ENCODE peak calls at places on chromosomes 6 and 20, in seven cellular contexts. O, K, T, M, R, A and W are unnamed samples.

GRCh38 chr6:109455161-109455501 is 441 bp downstream of the MICAL1 start:
- DNase-seq in O (no peak), K (no peak), T (peak), M (peak), R (no peak), A (peak), W (peak)

GRCh38 chr20:60249436-60249835 is 291.2 kb downstream of the CDH26 start:
- DNase-seq in O (no peak), K (no peak), T (no peak), M (no peak), R (peak), A (no peak), W (no peak)

GRCh38 chr6:7891098-7891872 is 19.3 kb downstream of the TXNDC5 start:
- DNase-seq in O (no peak), K (no peak), T (no peak), M (no peak), R (no peak), A (no peak), W (no peak)

GRCh38 chr6:63440594-63440993 is 120.8 kb upstream of the LGSN start:
- DNase-seq in O (no peak), K (no peak), T (no peak), M (no peak), R (no peak), A (no peak), W (no peak)

GRCh38 chr20:24653306-24653705 is 183.9 kb downstream of the SYNDIG1 start:
- DNase-seq in O (no peak), K (no peak), T (no peak), M (no peak), R (peak), A (no peak), W (no peak)

GRCh38 chr20:17756529-17756928 is 56.8 kb downstream of the BANF2 start:
- DNase-seq in O (no peak), K (no peak), T (no peak), M (no peak), R (no peak), A (no peak), W (no peak)

GRCh38 chr20:23344336-23344735 is 6.3 kb upstream of the NXT1 start:
- DNase-seq in O (no peak), K (no peak), T (no peak), M (no peak), R (no peak), A (no peak), W (no peak)

GRCh38 chr20:51529027-51529749 is 13.3 kb downstream of the NFATC2 start:
- DNase-seq in O (no peak), K (no peak), T (no peak), M (no peak), R (peak), A (no peak), W (no peak)

GRCh38 chr6:156727715-156728385 is 49.3 kb upstream of the ARID1B start:
- DNase-seq in O (no peak), K (no peak), T (no peak), M (no peak), R (no peak), A (no peak), W (no peak)

GRCh38 chr6:131281471-131282270 is 146.4 kb downstream of the AKAP7 start:
- DNase-seq in O (peak), K (no peak), T (peak), M (peak), R (no peak), A (peak), W (peak)

GRCh38 chr6:116111552-116112528 is 11.2 kb downstream of the NT5DC1 start:
- DNase-seq in O (no peak), K (peak), T (no peak), M (no peak), R (peak), A (peak), W (no peak)

GRCh38 chr6:164929155-164929977 is 380.0 kb downstream of the C6orf118 start:
- DNase-seq in O (no peak), K (no peak), T (no peak), M (no peak), R (no peak), A (no peak), W (no peak)

GRCh38 chr20:62203378-62204030 is 16.6 kb downstream of the HRH3 start:
- DNase-seq in O (no peak), K (no peak), T (no peak), M (no peak), R (peak), A (no peak), W (no peak)

GRCh38 chr6:158758941-158759479 is 60.2 kb downstream of the EZR start:
- DNase-seq in O (no peak), K (no peak), T (no peak), M (no peak), R (no peak), A (no peak), W (no peak)

GRCh38 chr6:21900730-21901129 is 307.2 kb downstream of the SOX4 start:
- DNase-seq in O (no peak), K (no peak), T (no peak), M (no peak), R (peak), A (no peak), W (no peak)

GRCh38 chr6:52365871-52366540 is 4.1 kb downstream of the PAQR8 start:
- DNase-seq in O (no peak), K (no peak), T (no peak), M (no peak), R (peak), A (no peak), W (no peak)

GRCh38 chr20:46200582-46201570 is 82.8 kb downstream of the CD40 start:
- DNase-seq in O (no peak), K (no peak), T (no peak), M (no peak), R (no peak), A (peak), W (no peak)

GRCh38 chr20:62914970-62915457 is 11.3 kb downstream of the DIDO1 start:
- DNase-seq in O (no peak), K (peak), T (no peak), M (no peak), R (peak), A (peak), W (no peak)

GRCh38 chr20:62085206-62085605 is 19.5 kb upstream of the TAF4 start:
- DNase-seq in O (no peak), K (no peak), T (no peak), M (no peak), R (no peak), A (no peak), W (no peak)

GRCh38 chr20:2867081-2867860 is 6.0 kb upstream of the PTPRA start:
- DNase-seq in O (no peak), K (no peak), T (no peak), M (no peak), R (no peak), A (no peak), W (no peak)

GRCh38 chr6:53192590-53193232 is 44.1 kb upstream of the GCM1 start:
- DNase-seq in O (no peak), K (peak), T (no peak), M (no peak), R (peak), A (peak), W (no peak)

GRCh38 chr6:5851261-5851757 is 155.4 kb downstream of the NRN1 start:
- DNase-seq in O (peak), K (peak), T (peak), M (peak), R (peak), A (peak), W (peak)

GRCh38 chr6:44059359-44060342 is 67.6 kb downstream of the MRPL14 start:
- DNase-seq in O (no peak), K (no peak), T (no peak), M (no peak), R (peak), A (no peak), W (no peak)

GRCh38 chr20:15609956-15610355 is 963.3 kb downstream of the KIF16B start:
- DNase-seq in O (no peak), K (no peak), T (no peak), M (no peak), R (no peak), A (no peak), W (no peak)

GRCh38 chr20:15862178-15862577 is 711.1 kb downstream of the KIF16B start:
- DNase-seq in O (no peak), K (peak), T (no peak), M (no peak), R (no peak), A (no peak), W (no peak)

GRCh38 chr6:112396221-112396620 is 49.1 kb downstream of the RFPL4B start:
- DNase-seq in O (no peak), K (peak), T (no peak), M (no peak), R (peak), A (no peak), W (no peak)

GRCh38 chr6:38445912-38446311 is 193.8 kb downstream of the BTBD9 start:
- DNase-seq in O (no peak), K (no peak), T (no peak), M (no peak), R (no peak), A (no peak), W (no peak)

GRCh38 chr6:20014508-20014907 is 177.3 kb downstream of the ID4 start:
- DNase-seq in O (no peak), K (no peak), T (no peak), M (no peak), R (no peak), A (no peak), W (no peak)

GRCh38 chr6:712805-713204 is 19.9 kb upstream of the EXOC2 start:
- DNase-seq in O (no peak), K (no peak), T (no peak), M (no peak), R (no peak), A (no peak), W (no peak)

GRCh38 chr20:63138855-63139341 is 77.0 kb downstream of the YTHDF1 start:
- DNase-seq in O (no peak), K (no peak), T (no peak), M (no peak), R (no peak), A (no peak), W (no peak)

GRCh38 chr20:35263609-35264223 is 14.2 kb downstream of the MMP24OS start:
- DNase-seq in O (no peak), K (no peak), T (no peak), M (no peak), R (no peak), A (no peak), W (no peak)

GRCh38 chr6:155660243-155660977 is 204.8 kb upstream of the NOX3 start:
- DNase-seq in O (no peak), K (no peak), T (no peak), M (no peak), R (no peak), A (no peak), W (no peak)

GRCh38 chr20:62476074-62476838 is 461 bp upstream of the GATA5 start:
- DNase-seq in O (no peak), K (no peak), T (no peak), M (no peak), R (no peak), A (no peak), W (no peak)